ENCODE peak calls at places on chromosomes 13 and 19, in eight cellular contexts. G is AML-193; Y is progenitor cell of endocrine pancreas; O is iPS-NIHi11; H is NCI-H460; A is stimulated activated CD4-positive, alpha-beta T cell treated with anti-CD3 and anti-CD28 coated beads, Interleukin-12 subunit alpha, Interleukin-12 subunit beta, amount 100 ng/mL, for 4 hours; V is activated CD8-positive, alpha-beta memory T cell treated with anti-CD3 and anti-CD28 coated beads for 1 hour; S is aorta. Z is an unnamed sample.

GRCh38 chr13:92989301-92989700 is 237.3 kb upstream of the GPC6 start:
- DNase-seq in G (no peak), Y (no peak), O (no peak), H (no peak), A (no peak), V (no peak), S (no peak), Z (no peak)

GRCh38 chr13:109787135-109787954 is 962 bp upstream of the IRS2 start:
- DNase-seq in G (no peak), Y (peak), O (peak), H (no peak), A (peak), V (no peak), S (peak), Z (peak)

GRCh38 chr13:94063096-94063495 is 416.4 kb downstream of the DCT start:
- DNase-seq in G (no peak), Y (no peak), O (no peak), H (no peak), A (no peak), V (no peak), S (no peak), Z (no peak)

GRCh38 chr13:73536865-73537264 is 478.1 kb downstream of the KLF5 start:
- DNase-seq in G (no peak), Y (no peak), O (no peak), H (no peak), A (no peak), V (no peak), S (no peak), Z (no peak)

GRCh38 chr13:35630551-35631275 is 154.2 kb upstream of the MAB21L1 start:
- DNase-seq in G (peak), Y (no peak), O (peak), H (peak), A (no peak), V (no peak), S (no peak), Z (no peak)

GRCh38 chr13:113952151-113952982 is 21.5 kb downstream of the C13orf46 start:
- DNase-seq in G (no peak), Y (no peak), O (no peak), H (no peak), A (no peak), V (no peak), S (peak), Z (no peak)

GRCh38 chr13:69910800-69911199 is 196.8 kb upstream of the ATXN8OS start:
- DNase-seq in G (no peak), Y (no peak), O (no peak), H (no peak), A (no peak), V (no peak), S (no peak), Z (no peak)

GRCh38 chr19:2567580-2567979 is 91.7 kb downstream of the GADD45B start:
- DNase-seq in G (no peak), Y (no peak), O (no peak), H (no peak), A (no peak), V (no peak), S (peak), Z (peak)

GRCh38 chr19:16327911-16328823 is 3.5 kb downstream of the KLF2 start:
- DNase-seq in G (peak), Y (no peak), O (no peak), H (no peak), A (no peak), V (no peak), S (peak), Z (peak)

GRCh38 chr13:109867766-109868165 is 81.4 kb upstream of the IRS2 start:
- DNase-seq in G (no peak), Y (no peak), O (no peak), H (no peak), A (no peak), V (no peak), S (no peak), Z (no peak)

GRCh38 chr13:25406377-25406776 is 34.6 kb downstream of the ATP8A2 start:
- DNase-seq in G (peak), Y (no peak), O (peak), H (no peak), A (no peak), V (no peak), S (no peak), Z (no peak)

GRCh38 chr19:14248578-14249011 is 42.6 kb upstream of the ADGRL1 start:
- DNase-seq in G (no peak), Y (peak), O (peak), H (no peak), A (peak), V (no peak), S (no peak), Z (no peak)

GRCh38 chr13:53250272-53250875 is 221.8 kb downstream of the OLFM4 start:
- DNase-seq in G (peak), Y (peak), O (peak), H (peak), A (no peak), V (no peak), S (no peak), Z (no peak)

GRCh38 chr19:52941941-52942370 is 18.7 kb upstream of the ZNF888 start:
- DNase-seq in G (no peak), Y (no peak), O (peak), H (no peak), A (peak), V (no peak), S (peak), Z (peak)

GRCh38 chr13:101917833-101918755 is 465.6 kb downstream of the ITGBL1 start:
- DNase-seq in G (no peak), Y (no peak), O (peak), H (no peak), A (no peak), V (no peak), S (peak), Z (no peak)

GRCh38 chr19:39428309-39429112 is 7.2 kb downstream of the RPS16 start:
- DNase-seq in G (no peak), Y (no peak), O (peak), H (no peak), A (no peak), V (no peak), S (peak), Z (peak)